ENCODE peak calls at places on chromosomes 1 and 21, in seven cellular contexts. C, Q, X, S, J, R and E are unnamed samples.

GRCh38 chr21:34892196-34892595 is 156.9 kb downstream of the RUNX1 start:
- DNase-seq in C (no peak), S (no peak), R (no peak), J (no peak), Q (no peak), X (no peak), E (no peak)

GRCh38 chr21:39707316-39707715 is 37.7 kb upstream of the IGSF5 start:
- DNase-seq in Q (no peak), S (no peak), X (no peak), C (no peak), R (no peak), J (no peak), E (no peak)

GRCh38 chr1:158053276-158053675 is 59.8 kb downstream of the KIRREL1 start:
- DNase-seq in J (no peak), R (no peak), X (no peak), S (no peak), Q (no peak), C (no peak), E (peak)

GRCh38 chr1:21165632-21166031 is 11.1 kb downstream of the EIF4G3 start:
- DNase-seq in C (no peak), X (no peak), R (no peak), J (peak), Q (no peak), S (no peak), E (no peak)

GRCh38 chr21:26736449-26736848 is 108.8 kb downstream of the ADAMTS1 start:
- DNase-seq in J (no peak), R (no peak), C (no peak), X (no peak), S (no peak), Q (no peak), E (no peak)

GRCh38 chr21:42582422-42583149 is 68.9 kb downstream of the SLC37A1 start:
- DNase-seq in C (no peak), R (no peak), Q (no peak), J (no peak), S (no peak), X (no peak), E (no peak)

GRCh38 chr1:83115785-83116184 is 883.1 kb downstream of the TTLL7 start:
- DNase-seq in C (no peak), R (no peak), Q (no peak), S (no peak), X (no peak), J (no peak), E (no peak)

GRCh38 chr1:98903261-98903660 is 101.4 kb downstream of the PLPPR5 start:
- DNase-seq in J (no peak), Q (no peak), C (peak), R (peak), S (no peak), X (no peak), E (peak)

GRCh38 chr1:76425843-76426145 is 351.2 kb downstream of the ST6GALNAC3 start:
- DNase-seq in C (no peak), J (no peak), R (no peak), S (no peak), X (no peak), Q (no peak), E (no peak)

GRCh38 chr1:52676249-52676903 is 21.8 kb downstream of the COA7 start:
- DNase-seq in J (no peak), X (no peak), S (no peak), R (no peak), C (no peak), Q (no peak), E (no peak)

GRCh38 chr1:209349372-209350324 is 233.9 kb upstream of the CAMK1G start:
- DNase-seq in X (no peak), R (no peak), J (no peak), S (no peak), C (no peak), Q (no peak), E (no peak)

GRCh38 chr1:215900684-215901083 is 333.6 kb downstream of the KCTD3 start:
- DNase-seq in Q (no peak), S (no peak), C (no peak), R (peak), J (no peak), X (no peak), E (no peak)

GRCh38 chr1:105172803-105173202 is 1423.1 kb downstream of the AMY1C start:
- DNase-seq in R (peak), Q (no peak), C (no peak), X (peak), J (no peak), S (peak), E (no peak)

GRCh38 chr1:59570524-59570923 is 244.2 kb upstream of the HOOK1 start:
- DNase-seq in C (no peak), X (no peak), R (no peak), Q (no peak), J (peak), S (peak), E (no peak)

GRCh38 chr1:55129194-55129728 is 85.9 kb downstream of the USP24 start:
- DNase-seq in C (no peak), J (no peak), S (no peak), X (no peak), Q (no peak), R (no peak), E (no peak)

GRCh38 chr1:164560076-164560475 is 1.1 kb downstream of the PBX1 start:
- DNase-seq in R (peak), Q (no peak), X (no peak), C (no peak), J (peak), S (peak), E (no peak)

GRCh38 chr1:179754031-179754624 is 11.0 kb downstream of the FAM163A start:
- DNase-seq in R (no peak), J (no peak), X (no peak), S (no peak), Q (no peak), C (no peak), E (no peak)

GRCh38 chr1:212574732-212575131 is 33.8 kb upstream of the ATF3 start:
- DNase-seq in J (no peak), Q (no peak), R (no peak), S (no peak), C (no peak), X (no peak), E (no peak)

GRCh38 chr1:153400244-153400643 is 9.4 kb upstream of the S100A8 start:
- DNase-seq in Q (no peak), C (no peak), S (peak), X (peak), R (peak), J (peak), E (no peak)

GRCh38 chr21:28540514-28540913 is 452.2 kb downstream of the LTN1 start:
- DNase-seq in X (no peak), S (no peak), Q (no peak), C (no peak), R (no peak), J (no peak), E (no peak)

GRCh38 chr1:197913495-197914276 is 3.5 kb upstream of the LHX9 start:
- DNase-seq in J (no peak), X (no peak), S (no peak), C (no peak), R (no peak), Q (no peak), E (no peak)

GRCh38 chr1:178037510-178038253 is 56.2 kb upstream of the RASAL2 start:
- DNase-seq in S (peak), C (peak), R (no peak), J (no peak), X (peak), Q (no peak), E (peak)

GRCh38 chr1:101373570-101373969 is 136.8 kb downstream of the S1PR1 start:
- DNase-seq in X (no peak), R (no peak), C (no peak), J (no peak), S (no peak), Q (no peak), E (no peak)